ENCODE peak calls at places on chromosomes 13 and 19, in four cellular contexts. H is T-helper 17 cell, G is skeletal muscle cell, S is aorta. D is an unnamed sample.
A peak's percentile ranks its signal among the peaks of the same experiment; 100 is the strongest.

GRCh38 chr13:43805681-43806128 is 18.9 kb upstream of the ENOX1 start:
- DNase-seq in S (no peak), H (no peak), G (no peak), D (peak; percentile 17)

GRCh38 chr13:25227690-25228089 is 55.6 kb upstream of the AMER2 start:
- DNase-seq in G (no peak), H (no peak), S (no peak), D (no peak)

GRCh38 chr19:45168767-45169351 is 8.1 kb upstream of the NKPD1 start:
- DNase-seq in S (no peak), G (no peak), H (no peak), D (no peak)

GRCh38 chr19:13060964-13061927 is 41.4 kb downstream of the LYL1 start:
- DNase-seq in G (no peak), H (peak; percentile 58), S (peak; percentile 97), D (peak; percentile 65)

GRCh38 chr13:51645154-51645650 is 60.9 kb downstream of the WDFY2 start:
- DNase-seq in H (peak; percentile 40), G (peak; percentile 58), S (no peak), D (peak; percentile 87)

GRCh38 chr13:112980441-112980840 is 11.4 kb downstream of the MCF2L start:
- DNase-seq in H (no peak), G (no peak), S (no peak), D (no peak)

GRCh38 chr13:94369862-94370491 is 109.5 kb downstream of the DCT start:
- DNase-seq in S (no peak), H (no peak), G (no peak), D (no peak)

GRCh38 chr19:14405380-14405757 is 13.8 kb downstream of the DDX39A start:
- DNase-seq in G (no peak), H (no peak), S (no peak), D (no peak)

GRCh38 chr13:76016799-76017198 is 380.7 kb downstream of the LMO7 start:
- DNase-seq in S (no peak), H (no peak), G (no peak), D (peak; percentile 64)

GRCh38 chr13:86862137-86862536 is 809.0 kb upstream of the SLITRK5 start:
- DNase-seq in H (no peak), G (no peak), S (no peak), D (no peak)

GRCh38 chr19:623974-624373 is 9.4 kb downstream of the POLRMT start:
- DNase-seq in S (no peak), H (no peak), G (peak; percentile 97), D (peak; percentile 91)

GRCh38 chr13:108276060-108276459 is 6.5 kb downstream of the TNFSF13B start:
- DNase-seq in H (no peak), S (no peak), G (no peak), D (no peak)

GRCh38 chr19:6048808-6049405 is 61.4 kb downstream of the RFX2 start:
- DNase-seq in S (peak; percentile 91), H (peak; percentile 64), G (no peak), D (peak; percentile 56)

GRCh38 chr13:106602178-106602577 is 34.2 kb upstream of the ARGLU1 start:
- DNase-seq in S (no peak), H (no peak), G (no peak), D (no peak)

GRCh38 chr13:110341445-110342247 is 34.6 kb downstream of the COL4A2 start:
- DNase-seq in H (no peak), G (no peak), S (no peak), D (peak; percentile 89)

GRCh38 chr19:17847538-17848366 is at the start of gene JAK3:
- DNase-seq in S (peak; percentile 92), H (peak; percentile 77), G (no peak), D (peak; percentile 63)

GRCh38 chr13:41821195-41821594 is 139.7 kb downstream of the VWA8 start:
- DNase-seq in G (no peak), S (no peak), H (no peak), D (no peak)

GRCh38 chr19:4487572-4487971 is 15.5 kb downstream of the HDGFL2 start:
- DNase-seq in G (no peak), H (no peak), S (no peak), D (no peak)

GRCh38 chr13:22915442-22916082 is 265.2 kb upstream of the SGCG start:
- DNase-seq in G (no peak), S (peak; percentile 83), H (no peak), D (peak; percentile 63)

GRCh38 chr13:50129065-50129922 is 114.0 kb downstream of the KCNRG start:
- DNase-seq in H (no peak), S (no peak), G (no peak), D (no peak)

GRCh38 chr13:51093574-51093973 is 17.5 kb downstream of the C13orf42 start:
- DNase-seq in H (no peak), S (no peak), G (no peak), D (no peak)

GRCh38 chr19:6238256-6238642 is 41.5 kb downstream of the MLLT1 start:
- DNase-seq in S (no peak), G (no peak), H (no peak), D (peak; percentile 45)

GRCh38 chr19:39937792-39938191 is 3.4 kb upstream of the FCGBP start:
- DNase-seq in G (no peak), H (no peak), S (no peak), D (no peak)

GRCh38 chr13:30872685-30873443 is 33.2 kb upstream of the MEDAG start:
- DNase-seq in H (no peak), G (peak; percentile 77), S (peak; percentile 89), D (peak; percentile 77)

GRCh38 chr13:112457081-112457480 is 80.9 kb downstream of the SPACA7 start:
- DNase-seq in S (no peak), G (no peak), H (no peak), D (no peak)

GRCh38 chr13:114339779-114340534 is 25.7 kb downstream of the CHAMP1 start:
- DNase-seq in G (no peak), S (no peak), H (no peak), D (peak; percentile 26)

GRCh38 chr13:71661921-71662320 is 205.1 kb downstream of the DACH1 start:
- DNase-seq in S (no peak), H (no peak), G (peak; percentile 23), D (peak; percentile 86)